ENCODE peak calls at places on chromosomes 5 and 9, in six cellular contexts. O, A, F, J, V and Q are unnamed samples.
A peak's percentile ranks its signal among the peaks of the same experiment; 100 is the strongest.

GRCh38 chr5:17402291-17403121 is 95.5 kb upstream of the TAF11L2 start:
- DNase-seq in V (no peak), O (no peak), A (no peak), J (no peak), F (no peak), Q (no peak)

GRCh38 chr5:154444559-154445421 is 1.0 kb upstream of the SAP30L start:
- DNase-seq in J (peak; percentile 83), F (peak; percentile 26), A (no peak), O (peak; percentile 40), V (peak; percentile 5), Q (peak; percentile 18)

GRCh38 chr5:1246711-1247431 is 21.7 kb downstream of the SLC6A18 start:
- DNase-seq in O (peak; percentile 60), J (no peak), F (peak; percentile 47), V (peak; percentile 21), A (peak; percentile 33), Q (no peak)

GRCh38 chr9:120486835-120487234 is 93.1 kb downstream of the CDK5RAP2 start:
- DNase-seq in A (no peak), V (no peak), O (no peak), J (no peak), F (no peak), Q (no peak)

GRCh38 chr5:10524376-10525123 is 39.3 kb upstream of the ANKRD33B start:
- DNase-seq in J (no peak), O (no peak), F (no peak), V (no peak), A (peak; percentile 50), Q (no peak)

GRCh38 chr5:162565-163337 is 28.5 kb upstream of the LRRC14B start:
- DNase-seq in J (no peak), O (no peak), F (no peak), V (no peak), A (no peak), Q (no peak)

GRCh38 chr5:147844846-147845245 is 13.4 kb upstream of the SPINK1 start:
- DNase-seq in O (no peak), V (no peak), A (no peak), F (no peak), J (no peak), Q (no peak)

GRCh38 chr5:170338933-170339779 is 41.6 kb upstream of the LCP2 start:
- DNase-seq in A (no peak), V (no peak), J (no peak), O (peak; percentile 82), F (no peak), Q (peak; percentile 49)

GRCh38 chr5:86917117-86917579 is 299.4 kb downstream of the COX7C start:
- DNase-seq in A (peak; percentile 61), V (peak; percentile 5), O (no peak), F (no peak), J (no peak), Q (no peak)

GRCh38 chr5:178203670-178204204 is 596 bp upstream of the HNRNPAB start:
- DNase-seq in J (no peak), A (no peak), F (no peak), V (no peak), O (peak; percentile 63), Q (no peak)

GRCh38 chr9:109206670-109207069 is 39.6 kb upstream of the FRRS1L start:
- DNase-seq in V (no peak), O (no peak), A (no peak), F (no peak), J (no peak), Q (no peak)

GRCh38 chr5:138911441-138911840 is 36.3 kb upstream of the LRRTM2 start:
- DNase-seq in A (peak; percentile 44), O (no peak), F (no peak), V (no peak), J (no peak), Q (no peak)

GRCh38 chr9:7303932-7304331 is 495.6 kb downstream of the DMAC1 start:
- DNase-seq in J (no peak), O (no peak), F (no peak), A (no peak), V (no peak), Q (no peak)

GRCh38 chr9:110891760-110892159 is 146.5 kb downstream of the LPAR1 start:
- DNase-seq in O (no peak), F (no peak), J (no peak), A (peak; percentile 20), V (no peak), Q (no peak)

GRCh38 chr5:83614841-83615240 is 105.8 kb downstream of the HAPLN1 start:
- DNase-seq in O (no peak), A (no peak), V (no peak), J (no peak), F (no peak), Q (no peak)

GRCh38 chr5:180135128-180135955 is 63.8 kb upstream of the RNF130 start:
- DNase-seq in J (peak; percentile 73), O (no peak), V (no peak), A (peak; percentile 77), F (no peak), Q (peak; percentile 51)

GRCh38 chr5:64213568-64213967 is 47.9 kb downstream of the RNF180 start:
- DNase-seq in V (no peak), A (no peak), J (no peak), F (no peak), O (no peak), Q (no peak)

GRCh38 chr5:16936150-16937022 is at the start of gene MYO10:
- DNase-seq in O (peak; percentile 65), F (peak; percentile 76), V (peak; percentile 73), A (peak; percentile 88), J (peak; percentile 96), Q (peak; percentile 19)

GRCh38 chr5:160649304-160649703 is 202.7 kb downstream of the ATP10B start:
- DNase-seq in A (no peak), J (no peak), O (no peak), V (no peak), F (no peak), Q (no peak)

GRCh38 chr5:100902406-100903035 is 561 bp downstream of the ST8SIA4 start:
- DNase-seq in J (no peak), V (no peak), F (no peak), O (no peak), A (no peak), Q (peak; percentile 33)

GRCh38 chr5:122915717-122916399 is 70.4 kb downstream of the SNX24 start:
- DNase-seq in J (no peak), A (peak; percentile 22), V (no peak), F (no peak), O (peak; percentile 62), Q (no peak)

GRCh38 chr9:35367451-35367850 is 122.5 kb upstream of the RUSC2 start:
- DNase-seq in F (no peak), O (no peak), J (no peak), A (peak; percentile 69), V (no peak), Q (no peak)

GRCh38 chr9:35659340-35659739 is 1.2 kb downstream of the CCDC107 start:
- DNase-seq in F (peak; percentile 65), J (no peak), V (no peak), A (peak; percentile 78), O (no peak), Q (no peak)

GRCh38 chr5:113660848-113661247 is 147.4 kb downstream of the YTHDC2 start:
- DNase-seq in A (no peak), O (no peak), F (no peak), J (no peak), V (no peak), Q (no peak)

DNA sequence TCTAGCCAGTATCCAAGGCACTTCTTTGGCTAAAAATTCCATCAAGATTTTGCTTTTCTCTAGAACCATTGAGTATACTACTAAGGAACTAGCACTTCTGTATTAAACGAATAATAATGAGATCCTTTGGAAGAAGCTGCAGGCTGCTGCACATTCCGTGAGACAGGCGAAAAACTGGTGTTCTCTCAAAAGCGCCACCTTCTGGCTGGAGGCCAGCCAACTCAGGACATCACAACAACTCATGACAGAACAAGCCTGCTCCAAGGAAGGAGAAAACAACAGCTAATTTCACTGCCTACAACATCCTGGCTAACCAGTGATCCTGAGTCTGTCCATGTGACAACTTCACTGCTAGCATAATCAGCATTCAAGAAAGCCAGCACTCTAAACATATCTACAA is 150.4 kb downstream of the YTHDC2 start:
- DNase-seq in J (no peak), O (peak; percentile 15), F (peak; percentile 36), V (peak; percentile 11), A (peak; percentile 51), Q (no peak)
- TF ChIP-seq CTCF in J (peak; percentile 47), O (peak; percentile 52), F (peak; percentile 21), V (no peak), A (peak; percentile 31), Q (no peak)

GRCh38 chr5:61132559-61132958 is 29.7 kb downstream of the SMIM15 start:
- DNase-seq in V (no peak), J (no peak), O (no peak), A (peak; percentile 13), F (no peak), Q (no peak)
- TF ChIP-seq CTCF in V (no peak), J (no peak), O (no peak), A (no peak), F (no peak), Q (no peak)

GRCh38 chr9:124011460-124012301 is at the start of gene LHX2:
- DNase-seq in F (peak; percentile 71), O (no peak), J (no peak), V (peak; percentile 47), A (peak; percentile 72), Q (no peak)

GRCh38 chr9:124010665-124011321 is 775 bp upstream of the LHX2 start:
- DNase-seq in O (no peak), J (no peak), V (no peak), F (no peak), A (peak; percentile 28), Q (no peak)

GRCh38 chr9:124013263-124014211 is 2.0 kb downstream of the LHX2 start:
- DNase-seq in A (no peak), F (no peak), V (no peak), J (no peak), O (no peak), Q (no peak)

GRCh38 chr9:124014355-124015026 is 2.9 kb downstream of the LHX2 start:
- DNase-seq in O (no peak), V (no peak), F (no peak), A (no peak), J (no peak), Q (no peak)

DNA sequence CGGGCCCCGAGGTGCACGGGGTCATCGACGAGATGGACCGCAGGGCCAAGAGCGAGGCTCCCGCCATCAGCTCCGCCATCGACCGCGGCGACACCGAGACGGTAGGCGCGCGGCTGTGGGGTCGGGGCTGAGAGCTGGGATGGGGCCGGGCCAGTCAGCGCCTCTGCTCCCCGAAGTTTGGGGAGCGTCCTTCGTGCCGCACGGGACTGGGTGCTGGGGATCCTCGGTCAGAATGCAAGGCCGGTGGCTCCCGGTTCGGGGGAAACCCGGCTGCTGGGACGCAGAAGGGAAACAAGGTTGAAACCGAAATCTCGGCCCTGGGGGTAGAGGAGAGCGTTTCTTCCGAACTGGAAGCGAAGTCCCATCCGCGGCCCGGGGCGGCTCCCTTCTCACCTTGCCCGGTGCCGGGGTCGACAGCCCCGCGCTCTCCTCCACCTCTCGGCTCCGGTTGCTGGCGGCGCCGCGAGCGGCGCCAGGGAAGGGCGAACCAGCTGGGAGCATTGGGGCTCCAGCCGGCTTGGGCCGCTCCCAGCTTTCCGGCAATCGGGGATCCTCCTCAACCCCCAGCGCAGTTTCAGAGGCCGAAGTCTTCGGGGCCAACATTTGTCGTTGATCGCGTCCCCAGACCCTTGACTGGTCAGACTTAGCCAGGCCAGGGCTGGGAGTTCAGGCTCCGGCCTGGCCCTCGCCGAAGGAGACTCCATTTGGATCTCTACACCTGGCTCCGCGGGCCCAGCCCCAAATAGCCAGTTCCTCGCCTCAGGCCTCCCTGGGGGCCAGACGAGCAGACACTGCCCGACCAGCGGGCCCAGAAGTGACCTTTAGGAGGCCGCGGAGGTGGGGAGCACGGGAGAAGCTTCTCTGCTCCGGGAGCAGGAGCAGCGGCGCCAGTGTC is 1.0 kb downstream of the LHX2 start:
- DNase-seq in V (no peak), F (no peak), A (no peak), O (no peak), J (no peak), Q (no peak)
- TF ChIP-seq CTCF in V (no peak), F (no peak), A (no peak), O (no peak), J (no peak), Q (no peak)

GRCh38 chr9:137176302-137177182 is 4.7 kb upstream of the TMEM210 start:
- DNase-seq in V (no peak), A (peak; percentile 50), J (no peak), O (peak; percentile 63), F (no peak), Q (no peak)
- TF ChIP-seq CTCF in V (peak; percentile 23), A (peak; percentile 70), J (peak; percentile 48), O (peak; percentile 43), F (peak; percentile 51), Q (peak; percentile 21)